ENCODE peak calls at places on chromosomes 6 and 20, in five cellular contexts. X is H9; T is CD8-positive, alpha-beta T cell; G is pancreas; V is adrenal gland. H is an unnamed sample.
A peak's percentile ranks its signal among the peaks of the same experiment; 100 is the strongest.

GRCh38 chr6:45640081-45640491 is 262.4 kb upstream of the SUPT3H start:
- DNase-seq in V (no peak), G (no peak), T (no peak), X (no peak), H (no peak)

GRCh38 chr6:39776581-39776980 is 15.6 kb upstream of the DAAM2 start:
- DNase-seq in G (no peak), X (no peak), T (no peak), V (no peak), H (no peak)

GRCh38 chr6:16319813-16320532 is 81.6 kb downstream of the GMPR start:
- DNase-seq in V (peak; percentile 94), X (no peak), T (peak; percentile 46), G (no peak), H (peak; percentile 88)

GRCh38 chr20:45049904-45050471 is 50.9 kb downstream of the KCNS1 start:
- DNase-seq in X (no peak), G (no peak), V (no peak), T (no peak), H (no peak)

GRCh38 chr6:74409447-74409846 is 713.4 kb downstream of the CD109 start:
- DNase-seq in G (no peak), V (no peak), X (no peak), T (no peak), H (no peak)

GRCh38 chr6:139765825-139766285 is 391.4 kb upstream of the CITED2 start:
- DNase-seq in G (no peak), V (no peak), T (no peak), X (no peak), H (no peak)

GRCh38 chr6:140276719-140277118 is 902.3 kb upstream of the CITED2 start:
- DNase-seq in X (no peak), V (no peak), G (no peak), T (no peak), H (no peak)

GRCh38 chr20:884983-885952 is 30.9 kb downstream of the ANGPT4 start:
- DNase-seq in V (peak; percentile 25), T (no peak), X (peak; percentile 96), G (no peak), H (no peak)

GRCh38 chr20:23362392-23363256 is 642 bp downstream of the GZF1 start:
- DNase-seq in G (no peak), X (no peak), V (peak; percentile 64), T (peak; percentile 17), H (no peak)

GRCh38 chr20:59268827-59269226 is 31.6 kb upstream of the EDN3 start:
- DNase-seq in G (no peak), T (no peak), V (no peak), X (peak; percentile 55), H (no peak)

GRCh38 chr6:41503841-41504525 is 42.2 kb upstream of the FOXP4 start:
- DNase-seq in V (no peak), X (no peak), G (peak; percentile 73), T (no peak), H (no peak)

GRCh38 chr6:33591633-33592032 is 11.6 kb upstream of the BAK1 start:
- DNase-seq in X (no peak), T (no peak), G (no peak), V (no peak), H (no peak)
- H3K4me1 ChIP-seq in X (no peaks in the 10 kb centered on the region), T (peaks cover 12% of the 10 kb centered on the region), G (peaks cover 14% of the 10 kb centered on the region), V (peaks cover 15% of the 10 kb centered on the region), H (no peaks in the 10 kb centered on the region)

DNA sequence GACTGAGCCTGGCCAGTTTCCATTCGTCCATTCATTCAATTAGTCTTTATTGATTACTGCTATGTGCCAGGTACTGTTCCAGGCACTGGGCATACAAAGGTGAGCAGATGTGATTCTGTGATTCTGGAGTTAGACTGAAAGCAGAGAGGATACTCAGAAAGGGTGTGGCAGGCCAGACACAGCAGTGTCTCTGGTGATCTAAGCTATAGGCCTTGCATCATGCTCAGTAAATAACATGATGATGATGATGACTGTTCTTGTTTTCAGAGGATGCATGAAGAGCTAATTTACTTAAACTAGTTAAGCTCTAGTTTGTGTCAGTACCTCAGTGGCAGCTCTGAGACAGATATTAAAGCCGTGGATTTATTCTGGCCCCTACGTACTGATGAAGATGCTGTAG is 31.4 kb upstream of the FUCA2 start:
- DNase-seq in G (no peak), V (no peak), X (no peak), T (no peak), H (no peak)
- H3K4me1 ChIP-seq in G (no peaks in the 10 kb centered on the region), V (no peaks in the 10 kb centered on the region), X (peaks cover 4% of the 10 kb centered on the region), T (peaks cover 10% of the 10 kb centered on the region), H (no peaks in the 10 kb centered on the region)

GRCh38 chr6:32191696-32192607 is 491 bp downstream of the GPSM3 start:
- DNase-seq in T (no peak), G (no peak), V (peak; percentile 27), X (peak; percentile 24), H (no peak)
- H3K4me1 ChIP-seq in T (peaks cover 53% of the 10 kb centered on the region), G (peaks cover 14% of the 10 kb centered on the region), V (peaks cover 22% of the 10 kb centered on the region), X (peaks cover 7% of the 10 kb centered on the region), H (peaks cover 6% of the 10 kb centered on the region)

DNA sequence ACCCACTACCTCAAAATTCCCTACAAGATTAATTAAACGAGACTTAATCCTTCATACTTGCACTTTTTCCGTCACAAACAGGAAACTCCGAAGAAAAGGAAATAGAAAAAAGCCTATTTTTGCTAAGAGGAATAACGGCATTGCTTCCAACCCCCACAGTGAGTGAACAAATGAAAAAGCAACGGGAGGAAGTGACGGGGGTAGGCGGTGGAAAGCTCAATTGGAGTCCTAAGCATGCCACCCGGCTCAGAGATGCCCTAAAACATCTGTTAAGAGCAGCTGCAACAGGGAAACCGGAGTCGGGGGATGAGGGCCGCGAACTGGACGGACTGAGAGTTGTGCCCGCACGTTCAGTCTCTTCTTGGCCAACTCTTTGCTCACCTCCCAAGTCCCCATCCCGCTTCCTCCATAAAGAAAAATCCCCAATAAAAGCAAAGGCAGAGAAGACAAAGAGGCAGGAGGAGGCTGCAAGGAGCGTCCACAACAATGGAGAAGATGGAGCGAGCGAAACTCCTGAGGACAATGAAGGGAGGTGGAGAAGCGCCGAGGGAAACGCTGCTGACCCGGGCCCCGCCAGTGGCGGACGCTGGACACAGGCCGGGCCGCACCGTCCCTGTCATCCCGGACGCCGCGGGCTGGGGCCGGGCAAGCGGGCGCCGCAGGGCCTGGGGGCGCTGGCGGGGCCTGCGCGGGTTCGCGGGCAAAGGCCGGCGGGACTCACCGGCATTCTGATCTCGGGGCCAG is 671 bp downstream of the SEC63 start:
- DNase-seq in V (peak; percentile 67), X (peak; percentile 38), G (peak; percentile 73), T (peak; percentile 40), H (peak; percentile 82)
- H3K4me1 ChIP-seq in V (peaks cover 14% of the 10 kb centered on the region), X (no peaks in the 10 kb centered on the region), G (peaks cover 18% of the 10 kb centered on the region), T (peaks cover 16% of the 10 kb centered on the region), H (peaks cover 25% of the 10 kb centered on the region)

DNA sequence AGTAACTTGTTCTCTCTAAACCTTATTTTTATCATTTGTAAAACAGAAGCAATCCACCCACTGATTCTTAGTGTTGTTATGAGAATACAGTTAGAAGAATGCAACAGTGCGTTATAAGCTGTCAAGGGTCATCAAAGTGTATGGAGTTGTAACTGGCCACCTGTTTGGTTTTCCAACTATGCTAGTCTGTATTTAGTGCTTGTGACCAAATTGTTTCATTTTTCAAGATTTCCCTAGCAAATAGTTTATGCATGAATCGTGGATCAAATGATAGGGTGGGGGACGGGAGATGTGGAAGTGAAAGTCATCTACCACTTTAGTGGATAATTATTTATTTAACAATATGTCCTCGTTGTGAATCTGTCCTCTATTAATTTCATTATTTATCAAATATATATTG is 175.4 kb upstream of the HDDC2 start:
- DNase-seq in T (no peak), X (no peak), V (no peak), G (no peak), H (no peak)
- H3K4me1 ChIP-seq in T (no peaks in the 10 kb centered on the region), X (no peaks in the 10 kb centered on the region), V (no peaks in the 10 kb centered on the region), G (no peaks in the 10 kb centered on the region), H (peaks cover 10% of the 10 kb centered on the region)

DNA sequence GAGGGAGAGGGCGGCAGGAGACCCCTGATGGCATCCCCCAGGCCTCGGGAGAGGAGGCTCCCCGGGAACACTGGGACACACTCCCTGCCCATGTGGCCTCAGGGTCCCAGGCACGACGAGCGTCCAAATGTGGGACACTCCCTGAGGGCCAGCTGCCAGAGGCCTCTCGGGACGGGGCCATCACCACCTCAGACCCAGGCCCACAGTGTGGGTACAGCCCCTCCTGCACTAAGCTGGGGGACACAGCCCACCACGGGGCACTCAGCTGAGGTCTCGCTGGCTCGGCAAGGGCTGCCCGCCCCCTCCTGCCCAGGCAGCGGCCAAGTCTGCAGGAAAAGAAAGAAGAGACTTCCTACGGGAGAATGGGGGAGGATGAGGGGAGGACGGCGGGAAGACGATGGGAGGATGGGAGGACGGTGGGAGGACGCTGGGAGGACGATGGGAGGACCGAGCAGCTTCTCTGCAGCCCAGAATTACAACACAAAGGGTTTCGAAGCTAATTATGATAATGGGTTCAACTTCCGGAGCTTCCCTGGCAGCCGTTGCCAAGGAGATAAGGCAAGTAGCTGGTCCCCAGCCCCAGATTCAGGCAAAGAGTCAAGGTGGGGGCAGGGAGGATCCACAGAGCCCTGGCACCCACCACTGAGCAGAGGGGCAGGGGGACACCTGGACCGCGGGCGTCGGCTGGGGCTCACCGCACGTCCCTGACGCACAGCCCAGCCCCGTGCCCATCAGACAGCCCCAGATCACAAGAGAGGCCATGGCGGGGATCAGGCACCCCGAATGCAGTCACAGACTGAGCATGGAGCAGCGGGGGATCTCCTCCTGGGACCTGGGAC is 17.5 kb downstream of the KCNQ2 start:
- DNase-seq in V (no peak), G (no peak), T (no peak), X (no peak), H (no peak)
- H3K4me1 ChIP-seq in V (no peaks in the 10 kb centered on the region), G (no peaks in the 10 kb centered on the region), T (peaks cover 16% of the 10 kb centered on the region), X (no peaks in the 10 kb centered on the region), H (no peaks in the 10 kb centered on the region)

GRCh38 chr6:35080821-35081425 is 60.2 kb downstream of the TCP11 start:
- DNase-seq in T (no peak), G (peak; percentile 36), V (no peak), X (no peak), H (no peak)
- H3K4me1 ChIP-seq in T (no peaks in the 10 kb centered on the region), G (no peaks in the 10 kb centered on the region), V (no peaks in the 10 kb centered on the region), X (no peaks in the 10 kb centered on the region), H (no peaks in the 10 kb centered on the region)

H was measured in ascending aorta.